ENCODE peak calls at places on chromosomes 4 and X, in six cellular contexts. One of them, this sample, is unnamed.

GRCh38 chr4:75063417-75063816 is 130.5 kb downstream of the PARM1 start:
- DNase-seq in GM12864: no peak
- DNase-seq in RWPE2: no peak
- DNase-seq in AG04450: no peak
- DNase-seq in mucosa of descending colon: no peak
- DNase-seq in lower leg skin: no peak
- DNase-seq in this sample: no peak

GRCh38 chrX:101191217-101191750 is 28.3 kb upstream of the DRP2 start:
- DNase-seq in lower leg skin: no peak
- DNase-seq in RWPE2: no peak
- DNase-seq in mucosa of descending colon: peak
- DNase-seq in GM12864: no peak
- DNase-seq in AG04450: no peak
- DNase-seq in this sample: no peak

GRCh38 chr4:154314248-154314647 is 177.4 kb downstream of the DCHS2 start:
- DNase-seq in lower leg skin: no peak
- DNase-seq in RWPE2: no peak
- DNase-seq in mucosa of descending colon: no peak
- DNase-seq in GM12864: no peak
- DNase-seq in AG04450: no peak
- DNase-seq in this sample: no peak

GRCh38 chr4:42588909-42589308 is 68.0 kb downstream of the ATP8A1 start:
- DNase-seq in lower leg skin: no peak
- DNase-seq in RWPE2: no peak
- DNase-seq in GM12864: no peak
- DNase-seq in AG04450: no peak
- DNase-seq in mucosa of descending colon: no peak
- DNase-seq in this sample: no peak

GRCh38 chr4:108940086-108941033 is 177.5 kb upstream of the ETNPPL start:
- DNase-seq in RWPE2: no peak
- DNase-seq in AG04450: no peak
- DNase-seq in lower leg skin: no peak
- DNase-seq in mucosa of descending colon: no peak
- DNase-seq in GM12864: no peak
- DNase-seq in this sample: no peak

GRCh38 chr4:53688186-53688790 is 97.0 kb upstream of the LNX1 start:
- DNase-seq in RWPE2: no peak
- DNase-seq in AG04450: peak
- DNase-seq in lower leg skin: no peak
- DNase-seq in mucosa of descending colon: no peak
- DNase-seq in GM12864: no peak
- DNase-seq in this sample: peak

GRCh38 chr4:75004755-75005668 is 72.1 kb downstream of the PARM1 start:
- DNase-seq in lower leg skin: no peak
- DNase-seq in GM12864: peak
- DNase-seq in mucosa of descending colon: no peak
- DNase-seq in RWPE2: no peak
- DNase-seq in AG04450: no peak
- DNase-seq in this sample: no peak

GRCh38 chr4:146742416-146742815 is 103.7 kb downstream of the POU4F2 start:
- DNase-seq in RWPE2: no peak
- DNase-seq in lower leg skin: no peak
- DNase-seq in AG04450: no peak
- DNase-seq in GM12864: no peak
- DNase-seq in mucosa of descending colon: no peak
- DNase-seq in this sample: no peak

GRCh38 chr4:121096629-121097028 is 24.3 kb upstream of the NDNF start:
- DNase-seq in RWPE2: no peak
- DNase-seq in AG04450: peak
- DNase-seq in lower leg skin: no peak
- DNase-seq in mucosa of descending colon: no peak
- DNase-seq in GM12864: no peak
- DNase-seq in this sample: peak

GRCh38 chrX:67619253-67619652 is 75.4 kb downstream of the AR start:
- DNase-seq in lower leg skin: no peak
- DNase-seq in AG04450: no peak
- DNase-seq in mucosa of descending colon: no peak
- DNase-seq in RWPE2: no peak
- DNase-seq in GM12864: no peak
- DNase-seq in this sample: no peak

GRCh38 chr4:107950746-107951540 is 19.6 kb downstream of the CYP2U1 start:
- DNase-seq in AG04450: no peak
- DNase-seq in RWPE2: no peak
- DNase-seq in GM12864: no peak
- DNase-seq in lower leg skin: no peak
- DNase-seq in mucosa of descending colon: no peak
- DNase-seq in this sample: no peak

GRCh38 chr4:11011249-11011648 is 326.7 kb upstream of the CLNK start:
- DNase-seq in AG04450: no peak
- DNase-seq in RWPE2: no peak
- DNase-seq in mucosa of descending colon: no peak
- DNase-seq in lower leg skin: no peak
- DNase-seq in GM12864: no peak
- DNase-seq in this sample: no peak

GRCh38 chr4:52576326-52576725 is 82.8 kb downstream of the USP46 start:
- DNase-seq in lower leg skin: no peak
- DNase-seq in RWPE2: no peak
- DNase-seq in GM12864: no peak
- DNase-seq in mucosa of descending colon: no peak
- DNase-seq in AG04450: no peak
- DNase-seq in this sample: no peak

GRCh38 chr4:139078926-139079325 is 63.3 kb downstream of the NOCT start:
- DNase-seq in lower leg skin: no peak
- DNase-seq in RWPE2: no peak
- DNase-seq in AG04450: no peak
- DNase-seq in GM12864: no peak
- DNase-seq in mucosa of descending colon: no peak
- DNase-seq in this sample: no peak

GRCh38 chrX:66064261-66064660 is 24.4 kb upstream of the VSIG4 start:
- DNase-seq in RWPE2: no peak
- DNase-seq in mucosa of descending colon: no peak
- DNase-seq in AG04450: no peak
- DNase-seq in lower leg skin: no peak
- DNase-seq in GM12864: no peak
- DNase-seq in this sample: no peak

GRCh38 chr4:110597582-110597981 is 25.3 kb downstream of the PITX2 start:
- DNase-seq in RWPE2: no peak
- DNase-seq in AG04450: no peak
- DNase-seq in lower leg skin: no peak
- DNase-seq in mucosa of descending colon: no peak
- DNase-seq in GM12864: no peak
- DNase-seq in this sample: no peak

GRCh38 chrX:129238011-129238410 is 285.3 kb downstream of the SMARCA1 start:
- DNase-seq in RWPE2: no peak
- DNase-seq in GM12864: no peak
- DNase-seq in AG04450: no peak
- DNase-seq in lower leg skin: no peak
- DNase-seq in mucosa of descending colon: no peak
- DNase-seq in this sample: no peak

GRCh38 chr4:90126805-90127204 is 389 bp upstream of the CCSER1 start:
- DNase-seq in GM12864: no peak
- DNase-seq in RWPE2: no peak
- DNase-seq in mucosa of descending colon: no peak
- DNase-seq in AG04450: no peak
- DNase-seq in lower leg skin: no peak
- DNase-seq in this sample: no peak

GRCh38 chrX:150234126-150234525 is 129.0 kb upstream of the MAMLD1 start:
- DNase-seq in RWPE2: no peak
- DNase-seq in GM12864: no peak
- DNase-seq in lower leg skin: no peak
- DNase-seq in mucosa of descending colon: no peak
- DNase-seq in AG04450: no peak
- DNase-seq in this sample: no peak

GRCh38 chr4:22312113-22312512 is 203.8 kb downstream of the ADGRA3 start:
- DNase-seq in lower leg skin: no peak
- DNase-seq in RWPE2: no peak
- DNase-seq in GM12864: no peak
- DNase-seq in mucosa of descending colon: no peak
- DNase-seq in AG04450: no peak
- DNase-seq in this sample: no peak

GRCh38 chrX:84188320-84188834 is 378 bp upstream of the RPS6KA6 start:
- DNase-seq in RWPE2: peak
- DNase-seq in AG04450: peak
- DNase-seq in GM12864: no peak
- DNase-seq in mucosa of descending colon: peak
- DNase-seq in lower leg skin: no peak
- DNase-seq in this sample: no peak

GRCh38 chr4:25993564-25994185 is 79.7 kb downstream of the SMIM20 start:
- DNase-seq in mucosa of descending colon: peak
- DNase-seq in lower leg skin: peak
- DNase-seq in RWPE2: no peak
- DNase-seq in AG04450: no peak
- DNase-seq in GM12864: peak
- DNase-seq in this sample: no peak
- TF ChIP-seq CTCF in mucosa of descending colon: no peak
- TF ChIP-seq CTCF in lower leg skin: no peak
- TF ChIP-seq CTCF in RWPE2: no peak
- TF ChIP-seq CTCF in AG04450: peak
- TF ChIP-seq CTCF in GM12864: peak
- TF ChIP-seq CTCF in this sample: peak

GRCh38 chr4:5051692-5052423 is 578 bp downstream of the STK32B start:
- DNase-seq in mucosa of descending colon: no peak
- DNase-seq in lower leg skin: peak
- DNase-seq in RWPE2: no peak
- DNase-seq in AG04450: no peak
- DNase-seq in GM12864: no peak
- DNase-seq in this sample: no peak
- H3K4me3 ChIP-seq in mucosa of descending colon: no peak
- H3K4me3 ChIP-seq in lower leg skin: peak
- H3K4me3 ChIP-seq in RWPE2: peak
- H3K4me3 ChIP-seq in AG04450: peak
- H3K4me3 ChIP-seq in GM12864: peak
- H3K4me3 ChIP-seq in this sample: peak

DNA sequence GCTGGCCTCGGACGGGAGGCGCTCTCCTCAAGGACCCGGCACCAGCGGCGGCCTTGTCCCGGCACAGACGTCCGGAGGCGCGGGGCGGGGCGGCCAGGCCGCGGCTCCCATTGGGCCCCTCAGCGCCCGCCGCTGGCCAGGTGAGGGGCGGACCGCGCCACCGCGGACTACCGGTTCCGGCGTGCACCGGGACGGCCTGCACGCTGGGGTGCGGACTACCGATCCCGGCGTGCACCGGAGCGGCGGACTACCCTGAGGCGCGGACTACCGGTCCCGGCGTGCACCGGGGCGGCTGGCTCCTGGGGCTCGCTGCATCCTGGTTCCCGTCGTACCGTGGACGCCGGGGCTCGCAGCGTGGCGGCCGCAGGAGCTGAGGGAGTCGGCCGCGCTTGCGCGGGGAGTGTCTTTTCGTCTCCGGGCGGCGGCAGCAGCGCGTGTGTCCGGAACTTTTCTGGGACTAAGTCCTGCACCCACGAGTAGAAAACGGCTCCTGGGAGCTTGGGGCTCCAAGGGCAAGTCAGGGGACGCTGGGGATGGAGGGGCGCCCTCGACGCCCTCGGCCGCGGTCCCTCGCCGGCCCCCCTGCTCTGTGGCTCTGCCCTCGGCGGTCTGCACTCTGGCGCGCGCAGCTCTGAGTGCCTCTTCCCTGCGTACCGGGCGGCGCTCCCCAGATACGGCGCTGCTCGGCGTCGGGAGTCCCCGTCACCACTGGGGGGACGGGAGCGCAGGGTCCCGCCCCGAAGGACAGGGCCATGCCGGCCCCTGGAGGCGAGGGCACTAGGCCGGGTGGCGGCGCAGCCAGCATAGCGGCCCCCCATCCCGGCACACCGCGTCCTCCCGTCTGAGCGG is at the start of gene LETM1:
- DNase-seq in lower leg skin: peak
- DNase-seq in GM12864: peak
- DNase-seq in AG04450: peak
- DNase-seq in mucosa of descending colon: peak
- DNase-seq in RWPE2: peak
- DNase-seq in this sample: peak
- TF ChIP-seq CTCF in lower leg skin: no peak
- TF ChIP-seq CTCF in GM12864: peak
- TF ChIP-seq CTCF in AG04450: no peak
- TF ChIP-seq CTCF in mucosa of descending colon: no peak
- TF ChIP-seq CTCF in RWPE2: peak
- TF ChIP-seq CTCF in this sample: peak

GRCh38 chrX:135984220-135984619 is 1.0 kb upstream of the SLC9A6 start:
- DNase-seq in RWPE2: no peak
- DNase-seq in AG04450: no peak
- DNase-seq in lower leg skin: no peak
- DNase-seq in GM12864: no peak
- DNase-seq in mucosa of descending colon: no peak
- DNase-seq in this sample: no peak
- H3K4me3 ChIP-seq in RWPE2: no peak
- H3K4me3 ChIP-seq in AG04450: no peak
- H3K4me3 ChIP-seq in lower leg skin: no peak
- H3K4me3 ChIP-seq in GM12864: no peak
- H3K4me3 ChIP-seq in mucosa of descending colon: no peak
- H3K4me3 ChIP-seq in this sample: no peak

GRCh38 chr4:76811604-76812412 is 86.1 kb downstream of the SOWAHB start:
- DNase-seq in lower leg skin: no peak
- DNase-seq in AG04450: no peak
- DNase-seq in GM12864: no peak
- DNase-seq in mucosa of descending colon: no peak
- DNase-seq in RWPE2: no peak
- DNase-seq in this sample: peak

GRCh38 chr4:76813070-76813469 is 84.9 kb downstream of the SOWAHB start:
- DNase-seq in GM12864: no peak
- DNase-seq in lower leg skin: no peak
- DNase-seq in AG04450: no peak
- DNase-seq in RWPE2: no peak
- DNase-seq in mucosa of descending colon: no peak
- DNase-seq in this sample: no peak

GRCh38 chr4:76806336-76806735 is 91.6 kb downstream of the SOWAHB start:
- DNase-seq in GM12864: no peak
- DNase-seq in lower leg skin: no peak
- DNase-seq in mucosa of descending colon: no peak
- DNase-seq in RWPE2: no peak
- DNase-seq in AG04450: no peak
- DNase-seq in this sample: no peak

GRCh38 chr4:76806757-76807156 is 91.2 kb downstream of the SOWAHB start:
- DNase-seq in AG04450: no peak
- DNase-seq in GM12864: no peak
- DNase-seq in lower leg skin: no peak
- DNase-seq in RWPE2: no peak
- DNase-seq in mucosa of descending colon: no peak
- DNase-seq in this sample: no peak

DNA sequence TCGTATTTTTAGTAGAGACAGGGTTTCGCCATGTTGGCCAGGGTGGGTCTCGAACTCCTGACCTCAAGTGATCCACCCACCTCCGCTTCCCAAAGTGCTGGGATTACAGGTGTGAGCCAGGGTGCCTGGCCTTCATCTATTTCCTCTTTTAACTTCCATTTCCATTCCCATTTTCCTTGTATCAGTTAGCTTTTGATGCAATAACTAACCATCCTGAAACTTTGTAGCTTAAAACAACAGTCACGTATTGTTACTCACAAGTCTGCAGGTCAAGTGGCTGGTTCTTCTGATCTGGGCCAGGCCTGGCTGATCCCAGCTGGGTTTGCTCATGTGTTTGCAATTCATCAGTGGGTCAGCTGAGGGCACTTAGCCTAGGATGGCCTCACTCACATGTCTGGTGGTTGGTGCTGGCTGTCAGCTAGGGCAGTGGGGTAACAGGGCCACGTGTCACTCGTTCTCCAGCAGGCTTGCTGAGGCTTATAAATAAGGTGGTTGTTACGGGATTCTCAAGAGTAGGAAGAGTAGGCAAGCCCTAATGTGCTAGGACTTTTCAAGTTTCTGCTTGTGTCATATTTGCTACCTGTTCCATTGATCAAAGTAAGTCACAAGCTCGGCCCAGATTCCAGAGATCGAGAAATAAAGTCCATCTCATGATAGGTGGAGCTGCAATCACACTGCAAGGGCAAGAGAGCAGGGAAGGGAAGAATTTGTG is 88.2 kb downstream of the SOWAHB start:
- DNase-seq in GM12864: no peak
- DNase-seq in mucosa of descending colon: no peak
- DNase-seq in lower leg skin: no peak
- DNase-seq in AG04450: no peak
- DNase-seq in RWPE2: no peak
- DNase-seq in this sample: no peak
- TF ChIP-seq CTCF in GM12864: no peak
- TF ChIP-seq CTCF in mucosa of descending colon: no peak
- TF ChIP-seq CTCF in lower leg skin: no peak
- TF ChIP-seq CTCF in AG04450: no peak
- TF ChIP-seq CTCF in RWPE2: no peak
- TF ChIP-seq CTCF in this sample: no peak

This sample was measured in AG04449.